ENCODE peak calls at places on chromosomes 12 and 14, in six cellular contexts. F is aorta; L is WTC11; K is non-pigmented ciliary epithelial cell; I is Jurkat, Clone E6-1; G is pancreas. C is an unnamed sample.

GRCh38 chr12:66813137-66813867 is 134.4 kb upstream of the GRIP1 start:
- DNase-seq in G (no peak), I (peak), L (no peak), K (no peak), F (no peak), C (peak)

GRCh38 chr12:24561882-24562760 is 386.8 kb downstream of the BCAT1 start:
- DNase-seq in F (peak), K (no peak), I (peak), L (peak), G (peak), C (peak)

GRCh38 chr14:95494456-95494855 is 22.0 kb downstream of the SYNE3 start:
- DNase-seq in K (no peak), I (no peak), G (no peak), L (no peak), F (no peak), C (no peak)

GRCh38 chr12:112386726-112387125 is 4.5 kb upstream of the HECTD4 start:
- DNase-seq in I (no peak), K (no peak), L (no peak), G (no peak), F (no peak), C (no peak)

GRCh38 chr12:30985814-30986452 is 59.4 kb downstream of the TSPAN11 start:
- DNase-seq in K (no peak), I (peak), G (no peak), F (no peak), L (peak), C (peak)

GRCh38 chr12:49230176-49230575 is 34.7 kb upstream of the TUBA1C start:
- DNase-seq in K (no peak), I (no peak), G (no peak), F (no peak), L (no peak), C (no peak)

GRCh38 chr12:107774349-107775029 is at the start of gene ASCL4:
- DNase-seq in L (no peak), F (no peak), I (peak), G (no peak), K (no peak), C (peak)

GRCh38 chr12:70383886-70384285 is 17.8 kb downstream of the KCNMB4 start:
- DNase-seq in F (no peak), G (no peak), I (no peak), K (no peak), L (no peak), C (peak)

GRCh38 chr12:96404683-96405082 is 4.4 kb upstream of the CDK17 start:
- DNase-seq in G (no peak), I (no peak), L (no peak), K (no peak), F (no peak), C (no peak)

GRCh38 chr14:93818857-93819256 is 30.6 kb upstream of the PRIMA1 start:
- DNase-seq in F (no peak), L (no peak), I (no peak), G (no peak), K (no peak), C (no peak)

GRCh38 chr12:94073441-94074051 is 74.8 kb upstream of the PLXNC1 start:
- DNase-seq in L (no peak), G (no peak), K (no peak), I (no peak), F (no peak), C (no peak)

GRCh38 chr14:100578552-100578951 is 8.7 kb downstream of the BEGAIN start:
- DNase-seq in F (no peak), I (no peak), G (no peak), K (no peak), L (peak), C (no peak)

GRCh38 chr14:35155962-35156361 is 33.6 kb downstream of the PRORP start:
- DNase-seq in I (no peak), K (no peak), F (no peak), L (no peak), G (no peak), C (no peak)

GRCh38 chr14:33287204-33287603 is 348.5 kb downstream of the NPAS3 start:
- DNase-seq in L (no peak), F (no peak), K (no peak), G (peak), I (no peak), C (no peak)

GRCh38 chr14:71103662-71104484 is 196.6 kb downstream of the PCNX1 start:
- DNase-seq in I (peak), G (no peak), K (peak), L (no peak), F (no peak), C (peak)

GRCh38 chr14:95287176-95287754 is 32.4 kb downstream of the CLMN start:
- DNase-seq in G (no peak), F (no peak), L (no peak), I (no peak), K (no peak), C (no peak)

GRCh38 chr12:112314981-112315380 is 67.2 kb downstream of the HECTD4 start:
- DNase-seq in L (no peak), K (peak), F (no peak), I (no peak), G (no peak), C (no peak)